ENCODE peak calls at places on chromosomes 16 and 17, in four cellular contexts. Q, F, I and L are unnamed samples.
A peak's percentile ranks its signal among the peaks of the same experiment; 100 is the strongest.

GRCh38 chr17:30345527-30346075 is 11.7 kb upstream of the TMIGD1 start:
- DNase-seq in Q (peak; percentile 75), F (no peak), I (peak; percentile 30), L (no peak)

GRCh38 chr17:30720013-30720471 is 104.5 kb downstream of the CRLF3 start:
- DNase-seq in Q (no peak), F (no peak), I (peak; percentile 5), L (no peak)

GRCh38 chr17:28643979-28644781 is 778 bp downstream of the BLTP2 start:
- DNase-seq in Q (peak; percentile 88), F (peak; percentile 50), I (peak; percentile 64), L (no peak)

GRCh38 chr17:3033741-3034577 is 29.4 kb downstream of the OR1D5 start:
- DNase-seq in Q (no peak), F (no peak), I (peak; percentile 9), L (no peak)

GRCh38 chr16:7218936-7219335 is 113.7 kb upstream of the RBFOX1 start:
- DNase-seq in Q (no peak), F (no peak), I (no peak), L (no peak)

GRCh38 chr17:41917957-41918391 is 777 bp downstream of the ACLY start:
- DNase-seq in Q (peak; percentile 55), F (peak; percentile 41), I (peak; percentile 68), L (no peak)

GRCh38 chr17:39747745-39748144 is 10.0 kb downstream of the GRB7 start:
- DNase-seq in Q (no peak), F (no peak), I (peak; percentile 9), L (no peak)

GRCh38 chr17:43199633-43200032 is 12.0 kb upstream of the TMEM106A start:
- DNase-seq in Q (no peak), F (no peak), I (no peak), L (no peak)

GRCh38 chr16:11430601-11431317 is 85.5 kb downstream of the RMI2 start:
- DNase-seq in Q (no peak), F (no peak), I (no peak), L (no peak)

GRCh38 chr17:1493291-1493980 is 950 bp upstream of the MYO1C start:
- DNase-seq in Q (no peak), F (no peak), I (no peak), L (no peak)

GRCh38 chr16:14172200-14172805 is 101.2 kb downstream of the MRTFB start:
- DNase-seq in Q (no peak), F (peak; percentile 93), I (no peak), L (no peak)

GRCh38 chr16:1791943-1792812 is 1.3 kb downstream of the IGFALS start:
- DNase-seq in Q (no peak), F (no peak), I (no peak), L (no peak)

GRCh38 chr17:4310349-4311060 is 46.7 kb upstream of the ANKFY1 start:
- DNase-seq in Q (no peak), F (peak; percentile 24), I (no peak), L (no peak)

GRCh38 chr17:8221663-8222379 is 11.4 kb upstream of the AURKB start:
- DNase-seq in Q (peak; percentile 75), F (peak; percentile 91), I (peak; percentile 92), L (peak; percentile 38)

GRCh38 chr16:72024862-72025382 is 16.4 kb downstream of the DHODH start:
- DNase-seq in Q (no peak), F (peak; percentile 3), I (no peak), L (no peak)

GRCh38 chr16:88922114-88922825 is 54.7 kb downstream of the CBFA2T3 start:
- DNase-seq in Q (no peak), F (peak; percentile 63), I (peak; percentile 76), L (no peak)

GRCh38 chr17:10463402-10463801 is 6.0 kb downstream of the MYH4 start:
- DNase-seq in Q (no peak), F (no peak), I (no peak), L (no peak)

GRCh38 chr17:41324180-41325075 is 8.9 kb upstream of the KRTAP17-1 start:
- DNase-seq in Q (no peak), F (peak; percentile 12), I (no peak), L (no peak)

GRCh38 chr17:309361-309888 is 43.2 kb downstream of the RPH3AL start:
- DNase-seq in Q (peak; percentile 53), F (no peak), I (no peak), L (no peak)

GRCh38 chr16:89105599-89106151 is 12.0 kb downstream of the ACSF3 start:
- DNase-seq in Q (no peak), F (no peak), I (no peak), L (no peak)

GRCh38 chr17:2844386-2844785 is 48.1 kb downstream of the RAP1GAP2 start:
- DNase-seq in Q (no peak), F (peak; percentile 33), I (no peak), L (no peak)

GRCh38 chr17:45170976-45171337 is 9.3 kb downstream of the HEXIM2 start:
- DNase-seq in Q (peak; percentile 36), F (peak; percentile 79), I (peak; percentile 64), L (no peak)

GRCh38 chr17:28177351-28177750 is 134.9 kb downstream of the NLK start:
- DNase-seq in Q (no peak), F (no peak), I (no peak), L (no peak)

GRCh38 chr16:15444264-15444663 is 9.9 kb downstream of the BMERB1 start:
- DNase-seq in Q (no peak), F (no peak), I (no peak), L (no peak)

GRCh38 chr16:7363397-7364053 is 30.9 kb downstream of the RBFOX1 start:
- DNase-seq in Q (no peak), F (no peak), I (no peak), L (no peak)

GRCh38 chr16:24769806-24770205 is 40.4 kb downstream of the TNRC6A start:
- DNase-seq in Q (no peak), F (peak; percentile 63), I (no peak), L (no peak)

GRCh38 chr16:48366165-48367093 is 18.8 kb downstream of the SIAH1 start:
- DNase-seq in Q (peak; percentile 86), F (peak; percentile 96), I (peak; percentile 67), L (no peak)

GRCh38 chr16:59188029-59188428 is 453.9 kb upstream of the GOT2 start:
- DNase-seq in Q (no peak), F (no peak), I (no peak), L (no peak)

GRCh38 chr17:75549246-75550138 is 24.0 kb downstream of the LLGL2 start:
- DNase-seq in Q (no peak), F (no peak), I (peak; percentile 89), L (no peak)

GRCh38 chr16:84773312-84773711 is 46.5 kb upstream of the CRISPLD2 start:
- DNase-seq in Q (no peak), F (no peak), I (no peak), L (no peak)

GRCh38 chr16:81454044-81454443 is 9.4 kb downstream of the CMIP start:
- DNase-seq in Q (no peak), F (no peak), I (no peak), L (no peak)

GRCh38 chr17:58370309-58370708 is 18.3 kb upstream of the SUPT4H1 start:
- DNase-seq in Q (no peak), F (no peak), I (no peak), L (no peak)

GRCh38 chr17:12727076-12727750 is 61.5 kb downstream of the MYOCD start:
- DNase-seq in Q (no peak), F (peak; percentile 89), I (no peak), L (no peak)

GRCh38 chr17:63086483-63087185 is 120.6 kb downstream of the TANC2 start:
- DNase-seq in Q (no peak), F (peak; percentile 29), I (no peak), L (no peak)

GRCh38 chr17:37089998-37090397 is 141.2 kb downstream of the AATF start:
- DNase-seq in Q (peak; percentile 87), F (peak; percentile 27), I (no peak), L (no peak)

GRCh38 chr16:89358030-89359005 is 132.0 kb downstream of the ANKRD11 start:
- DNase-seq in Q (peak; percentile 66), F (no peak), I (no peak), L (no peak)

GRCh38 chr17:50565559-50566350 is 5.2 kb downstream of the CACNA1G start:
- DNase-seq in Q (no peak), F (no peak), I (no peak), L (no peak)

GRCh38 chr17:59846391-59847165 is 46.2 kb downstream of the TUBD1 start:
- DNase-seq in Q (no peak), F (peak; percentile 90), I (peak; percentile 64), L (peak; percentile 96)

GRCh38 chr17:81398170-81398854 is 3.1 kb downstream of the BAHCC1 start:
- DNase-seq in Q (peak; percentile 93), F (peak; percentile 62), I (no peak), L (no peak)
- H3K4me3 ChIP-seq in Q (peak overlapping the region; percentile 76), F (peak overlapping the region; percentile 75), I (peak overlapping the region; percentile 9), L (peak overlapping the region; percentile 57)

DNA sequence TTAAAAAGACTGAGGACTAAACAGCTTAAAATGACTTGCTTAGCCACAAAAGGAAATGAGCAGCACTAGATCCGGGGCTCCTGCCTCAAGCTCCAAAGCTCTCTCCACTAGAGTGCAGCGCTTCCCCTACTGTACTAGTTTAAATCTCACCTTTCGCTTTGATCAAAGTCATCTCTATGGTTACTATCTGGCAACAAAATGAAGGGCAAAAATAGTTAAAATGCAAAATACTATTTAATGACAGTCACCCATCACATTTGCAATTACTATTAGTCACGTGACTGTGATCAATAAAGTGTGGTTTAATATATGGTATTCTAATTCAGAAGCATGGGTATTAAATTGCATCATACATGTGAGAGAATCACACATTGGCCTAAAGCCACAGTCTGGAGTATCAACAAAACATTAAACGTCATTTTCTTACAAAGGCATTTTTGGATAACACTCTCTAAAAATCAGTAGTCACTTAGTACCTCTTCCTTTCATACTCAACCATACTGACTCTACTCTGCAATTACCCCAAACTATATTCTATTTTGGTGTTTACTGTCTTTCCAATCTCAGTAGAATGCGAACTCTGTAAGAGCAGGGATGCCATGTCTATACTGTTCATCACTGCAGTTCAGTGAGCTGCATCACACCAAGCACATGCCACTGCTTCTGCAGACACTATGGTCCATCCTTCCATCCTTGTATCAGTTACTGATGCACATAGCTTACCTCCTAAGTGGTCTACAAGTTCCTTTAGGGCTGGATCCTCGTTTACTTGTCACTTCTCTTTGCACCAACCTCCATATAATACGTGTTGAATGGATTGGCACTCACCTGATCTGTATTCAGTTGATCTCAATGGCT is 6.2 kb downstream of the PSMD12 start:
- DNase-seq in Q (peak; percentile 62), F (no peak), I (no peak), L (no peak)
- TF ChIP-seq CTCF in Q (peak; percentile 48), F (peak; percentile 28), I (no peak), L (peak; percentile 50)

GRCh38 chr16:87891763-87892162 is 22.5 kb upstream of the SLC7A5 start:
- DNase-seq in Q (no peak), F (no peak), I (no peak), L (no peak)
- H3K4me3 ChIP-seq in Q (no peak overlapping the region), F (no peak overlapping the region), I (no peak overlapping the region), L (no peak overlapping the region)

GRCh38 chr17:72369366-72369765 is 248.5 kb downstream of the SOX9 start:
- DNase-seq in Q (no peak), F (no peak), I (no peak), L (no peak)
- TF ChIP-seq CTCF in Q (no peak), F (no peak), I (no peak), L (no peak)